ENCODE peak calls at places on chromosomes 2 and 18, in ten cellular contexts. W, H, V, P, X, S, D, K, R and O are unnamed samples.

GRCh38 chr2:150643106-150643730 is 155.8 kb upstream of the RND3 start:
- DNase-seq in W (no peak), H (no peak), V (no peak), P (peak), X (peak), S (no peak), D (no peak), K (no peak), R (no peak), O (no peak)

GRCh38 chr2:1940660-1941059 is 196.3 kb upstream of the PXDN start:
- DNase-seq in W (no peak), H (no peak), V (no peak), P (no peak), X (no peak), S (no peak), D (no peak), K (no peak), R (no peak), O (no peak)

GRCh38 chr2:215635071-215635787 is 199.4 kb upstream of the FN1 start:
- DNase-seq in W (peak), H (no peak), V (no peak), P (no peak), X (no peak), S (no peak), D (no peak), K (no peak), R (no peak), O (no peak)

GRCh38 chr2:52939250-52939649 is 828.4 kb upstream of the CHAC2 start:
- DNase-seq in W (no peak), H (no peak), V (no peak), P (no peak), X (no peak), S (no peak), D (no peak), K (no peak), R (no peak), O (no peak)

GRCh38 chr2:136376211-136376610 is 258.3 kb upstream of the CXCR4 start:
- DNase-seq in W (no peak), H (peak), V (no peak), P (no peak), X (no peak), S (no peak), D (no peak), K (no peak), R (no peak), O (no peak)

GRCh38 chr2:217434183-217434620 is 568.6 kb downstream of the TNS1 start:
- DNase-seq in W (peak), H (peak), V (peak), P (peak), X (peak), S (peak), D (peak), K (peak), R (peak), O (peak)

GRCh38 chr18:75053028-75053624 is 155.8 kb downstream of the PTGR3 start:
- DNase-seq in W (no peak), H (no peak), V (peak), P (no peak), X (no peak), S (no peak), D (no peak), K (no peak), R (no peak), O (no peak)

GRCh38 chr18:6938003-6938402 is 179.6 kb downstream of the LAMA1 start:
- DNase-seq in W (no peak), H (no peak), V (no peak), P (no peak), X (no peak), S (no peak), D (no peak), K (no peak), R (no peak), O (no peak)

GRCh38 chr18:54203914-54204313 is 20.6 kb downstream of the MBD2 start:
- DNase-seq in W (no peak), H (no peak), V (no peak), P (no peak), X (no peak), S (no peak), D (no peak), K (no peak), R (no peak), O (no peak)

GRCh38 chr18:24019641-24020331 is 5.2 kb downstream of the TTC39C start:
- DNase-seq in W (no peak), H (no peak), V (no peak), P (no peak), X (no peak), S (no peak), D (no peak), K (no peak), R (no peak), O (peak)

GRCh38 chr2:207484444-207485391 is 45.0 kb upstream of the CREB1 start:
- DNase-seq in W (no peak), H (no peak), V (no peak), P (no peak), X (no peak), S (no peak), D (no peak), K (no peak), R (no peak), O (peak)

GRCh38 chr2:75090770-75091515 is 108.4 kb downstream of the TACR1 start:
- DNase-seq in W (no peak), H (no peak), V (no peak), P (no peak), X (no peak), S (no peak), D (no peak), K (no peak), R (no peak), O (no peak)

GRCh38 chr18:72235422-72235821 is 308.7 kb downstream of the CBLN2 start:
- DNase-seq in W (peak), H (no peak), V (no peak), P (no peak), X (no peak), S (no peak), D (no peak), K (no peak), R (no peak), O (no peak)

GRCh38 chr18:70036771-70037452 is 89.2 kb upstream of the CD226 start:
- DNase-seq in W (no peak), H (no peak), V (no peak), P (no peak), X (no peak), S (no peak), D (no peak), K (no peak), R (no peak), O (peak)

GRCh38 chr2:202382684-202383083 is 6.6 kb downstream of the BMPR2 start:
- DNase-seq in W (no peak), H (no peak), V (no peak), P (no peak), X (no peak), S (no peak), D (no peak), K (no peak), R (no peak), O (no peak)

GRCh38 chr2:108588070-108588668 is 53.9 kb downstream of the LIMS1 start:
- DNase-seq in W (peak), H (no peak), V (no peak), P (no peak), X (no peak), S (no peak), D (no peak), K (no peak), R (no peak), O (no peak)

GRCh38 chr2:167386694-167387093 is 498.4 kb downstream of the XIRP2 start:
- DNase-seq in W (no peak), H (no peak), V (no peak), P (no peak), X (no peak), S (no peak), D (no peak), K (no peak), R (no peak), O (no peak)

GRCh38 chr18:77223221-77223639 is 26.4 kb upstream of the GALR1 start:
- DNase-seq in W (no peak), H (no peak), V (no peak), P (no peak), X (no peak), S (no peak), D (no peak), K (no peak), R (no peak), O (no peak)

GRCh38 chr2:36433311-36434217 is 78.0 kb downstream of the CRIM1 start:
- DNase-seq in W (peak), H (no peak), V (no peak), P (peak), X (peak), S (no peak), D (no peak), K (no peak), R (peak), O (no peak)

GRCh38 chr2:11898576-11898975 is 152.1 kb downstream of the LPIN1 start:
- DNase-seq in W (no peak), H (no peak), V (no peak), P (no peak), X (no peak), S (no peak), D (no peak), K (no peak), R (no peak), O (no peak)

GRCh38 chr2:167524786-167525185 is 636.5 kb downstream of the XIRP2 start:
- DNase-seq in W (no peak), H (no peak), V (no peak), P (no peak), X (no peak), S (no peak), D (no peak), K (no peak), R (no peak), O (no peak)

GRCh38 chr2:7053650-7054262 is 136.5 kb downstream of the RNF144A start:
- DNase-seq in W (no peak), H (peak), V (no peak), P (no peak), X (no peak), S (no peak), D (no peak), K (no peak), R (no peak), O (no peak)

GRCh38 chr2:202193881-202194353 is 44.5 kb downstream of the SUMO1 start:
- DNase-seq in W (no peak), H (no peak), V (no peak), P (no peak), X (no peak), S (no peak), D (no peak), K (no peak), R (no peak), O (no peak)

GRCh38 chr2:177075254-177075653 is 137.3 kb upstream of the HNRNPA3 start:
- DNase-seq in W (no peak), H (no peak), V (no peak), P (no peak), X (no peak), S (no peak), D (no peak), K (no peak), R (no peak), O (no peak)

GRCh38 chr2:30883822-30884221 is 76.6 kb upstream of the CAPN13 start:
- DNase-seq in W (no peak), H (no peak), V (no peak), P (no peak), X (no peak), S (no peak), D (no peak), K (no peak), R (no peak), O (no peak)

GRCh38 chr2:98380203-98380535 is 33.9 kb downstream of the CNGA3 start:
- DNase-seq in W (no peak), H (no peak), V (no peak), P (no peak), X (no peak), S (no peak), D (no peak), K (no peak), R (no peak), O (no peak)

GRCh38 chr2:74766780-74767179 is 67.1 kb upstream of the HK2 start:
- DNase-seq in W (no peak), H (no peak), V (no peak), P (no peak), X (no peak), S (no peak), D (no peak), K (no peak), R (no peak), O (no peak)

GRCh38 chr2:17800219-17800618 is 16.0 kb upstream of the MSGN1 start:
- DNase-seq in W (no peak), H (no peak), V (no peak), P (no peak), X (peak), S (peak), D (no peak), K (no peak), R (no peak), O (no peak)

GRCh38 chr2:20425371-20425881 is 21.4 kb upstream of the RHOB start:
- DNase-seq in W (no peak), H (no peak), V (no peak), P (no peak), X (peak), S (no peak), D (no peak), K (no peak), R (peak), O (peak)

GRCh38 chr2:149037851-149038250 is 648 bp upstream of the LYPD6B start:
- DNase-seq in W (peak), H (no peak), V (no peak), P (no peak), X (no peak), S (peak), D (no peak), K (peak), R (no peak), O (no peak)

GRCh38 chr2:240604291-240604938 is 17.9 kb downstream of the CAPN10 start:
- DNase-seq in W (no peak), H (peak), V (peak), P (peak), X (peak), S (peak), D (peak), K (peak), R (peak), O (peak)

GRCh38 chr2:100982431-100982861 is 19.6 kb upstream of the RPL31 start:
- DNase-seq in W (no peak), H (no peak), V (no peak), P (no peak), X (no peak), S (no peak), D (no peak), K (no peak), R (no peak), O (no peak)

GRCh38 chr18:53909668-53910067 is 314.8 kb downstream of the MBD2 start:
- DNase-seq in W (peak), H (no peak), V (no peak), P (peak), X (peak), S (no peak), D (no peak), K (no peak), R (no peak), O (no peak)

GRCh38 chr2:119490106-119490505 is 34.2 kb downstream of the SCTR start:
- DNase-seq in W (no peak), H (no peak), V (no peak), P (no peak), X (no peak), S (peak), D (no peak), K (no peak), R (no peak), O (no peak)

GRCh38 chr2:26580151-26580550 is 61.0 kb downstream of the CIB4 start:
- DNase-seq in W (no peak), H (peak), V (peak), P (no peak), X (no peak), S (no peak), D (peak), K (no peak), R (no peak), O (no peak)

GRCh38 chr2:174729797-174730529 is 34.3 kb downstream of the CHRNA1 start:
- DNase-seq in W (no peak), H (no peak), V (no peak), P (no peak), X (peak), S (peak), D (no peak), K (no peak), R (no peak), O (no peak)

GRCh38 chr2:11752906-11753305 is 6.5 kb downstream of the LPIN1 start:
- DNase-seq in W (no peak), H (no peak), V (no peak), P (no peak), X (no peak), S (no peak), D (no peak), K (no peak), R (no peak), O (no peak)

GRCh38 chr2:178194600-178195389 is 483 bp downstream of the OSBPL6 start:
- DNase-seq in W (peak), H (peak), V (peak), P (peak), X (peak), S (peak), D (peak), K (no peak), R (peak), O (peak)

GRCh38 chr2:73175663-73176204 is 26.6 kb upstream of the NOTO start:
- DNase-seq in W (peak), H (peak), V (peak), P (peak), X (peak), S (peak), D (peak), K (no peak), R (peak), O (peak)

DNA sequence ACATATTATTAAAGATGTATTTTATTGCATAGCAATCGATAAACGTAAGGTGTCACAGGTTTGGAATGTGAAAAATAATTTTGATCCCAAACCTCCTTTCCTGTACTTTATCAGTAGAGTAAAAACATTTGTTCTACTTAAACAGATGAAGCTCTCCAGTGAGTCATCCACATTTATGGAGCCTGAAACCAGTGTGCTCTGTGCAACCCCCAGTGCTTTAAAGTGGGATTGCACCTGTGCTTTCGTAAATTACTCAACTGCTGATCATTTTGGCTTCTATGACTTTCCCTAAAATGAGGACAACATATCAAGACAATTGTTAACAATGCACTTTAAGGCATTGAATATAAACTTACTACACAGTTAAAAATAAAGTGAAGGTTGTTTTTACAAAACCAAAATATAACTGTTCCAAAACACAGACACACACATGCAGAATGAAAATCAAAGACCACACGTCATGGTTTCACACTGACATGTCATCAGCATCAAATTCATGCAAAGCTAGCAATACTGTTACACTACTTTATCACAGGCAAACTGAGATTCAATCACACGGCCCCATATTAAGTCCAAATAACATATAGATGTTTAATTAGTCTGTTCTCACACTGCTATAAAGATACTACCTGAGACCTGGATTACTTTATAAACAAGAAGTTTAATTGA is 9.7 kb downstream of the TMEM18 start:
- DNase-seq in W (peak), H (no peak), V (no peak), P (peak), X (peak), S (peak), D (no peak), K (peak), R (no peak), O (no peak)
- TF ChIP-seq CTCF in W (peak), H (peak), V (peak), P (peak), X (peak), S (peak), D (peak), K (peak), R (peak), O (no peak)

GRCh38 chr18:48539406-48540328 is 836 bp downstream of the CTIF start:
- DNase-seq in W (peak), H (peak), V (peak), P (peak), X (peak), S (peak), D (peak), K (no peak), R (peak), O (peak)

GRCh38 chr18:48538531-48539405 is at the start of gene CTIF:
- DNase-seq in W (peak), H (peak), V (peak), P (peak), X (peak), S (peak), D (peak), K (peak), R (peak), O (peak)

GRCh38 chr18:48541747-48542108 is 2.9 kb downstream of the CTIF start:
- DNase-seq in W (no peak), H (no peak), V (no peak), P (no peak), X (no peak), S (no peak), D (no peak), K (no peak), R (no peak), O (no peak)

GRCh38 chr18:48541026-48541746 is 2.4 kb downstream of the CTIF start:
- DNase-seq in W (peak), H (peak), V (peak), P (peak), X (peak), S (peak), D (peak), K (no peak), R (peak), O (peak)

GRCh38 chr18:48540329-48541025 is 1.6 kb downstream of the CTIF start:
- DNase-seq in W (peak), H (peak), V (peak), P (peak), X (peak), S (peak), D (peak), K (no peak), R (peak), O (peak)
- TF ChIP-seq CTCF in W (peak), H (no peak), V (no peak), P (peak), X (peak), S (peak), D (peak), K (peak), R (no peak), O (peak)

DNA sequence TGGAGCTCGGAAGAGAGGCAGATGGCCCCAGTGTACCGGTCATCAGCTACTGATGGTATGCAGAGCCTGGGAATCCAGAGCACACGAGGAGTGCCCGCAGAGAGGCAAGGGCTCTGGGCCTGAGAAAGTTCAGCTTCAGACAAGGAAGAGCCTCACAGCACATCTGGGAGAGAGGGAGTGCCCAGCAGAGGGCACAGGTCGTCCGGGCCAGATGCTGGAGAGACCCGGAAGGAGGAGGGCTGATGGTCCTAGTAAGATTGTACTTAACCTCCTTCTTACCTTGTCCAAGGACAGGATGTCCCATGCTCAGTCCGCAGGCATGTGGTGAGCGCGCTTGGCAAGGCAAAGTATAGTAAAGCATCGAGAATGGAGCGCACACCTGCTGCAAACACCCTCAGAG is 24.4 kb upstream of the CHMP1B start:
- DNase-seq in W (no peak), H (no peak), V (no peak), P (no peak), X (no peak), S (no peak), D (no peak), K (no peak), R (no peak), O (no peak)
- TF ChIP-seq CTCF in W (no peak), H (no peak), V (no peak), P (no peak), X (no peak), S (no peak), D (no peak), K (no peak), R (no peak), O (no peak)

GRCh38 chr2:28566441-28567075 is 70.7 kb downstream of the PLB1 start:
- DNase-seq in W (peak), H (peak), V (peak), P (peak), X (peak), S (peak), D (peak), K (no peak), R (peak), O (peak)
- TF ChIP-seq CTCF in W (peak), H (peak), V (peak), P (peak), X (peak), S (peak), D (peak), K (peak), R (peak), O (peak)